ENCODE peak calls at places on chromosomes 16 and 17, in ten cellular contexts. J is IMR-90, P is tibial nerve, S is transverse colon, Q is H1, B is heart left ventricle, C is breast epithelium, A is gastrocnemius medialis, U is uterus, G is esophagus muscularis mucosa. X is an unnamed sample.
A peak's percentile ranks its signal among the peaks of the same experiment; 100 is the strongest.

GRCh38 chr17:63039899-63040602 is 74.0 kb downstream of the TANC2 start:
- DNase-seq in J (peak; percentile 56), P (no peak), S (no peak), Q (no peak), B (no peak), C (no peak), A (no peak), U (no peak), G (no peak), X (no peak)

GRCh38 chr16:50093607-50094570 is 28.1 kb downstream of the HEATR3 start:
- DNase-seq in J (no peak), P (peak; percentile 26), S (peak; percentile 34), Q (no peak), B (peak; percentile 78), C (peak; percentile 48), A (peak; percentile 64), U (peak; percentile 66), G (peak; percentile 92), X (peak; percentile 58)

GRCh38 chr16:4263504-4264436 is 9.1 kb downstream of the TFAP4 start:
- DNase-seq in J (peak; percentile 86), P (peak; percentile 80), S (peak; percentile 66), Q (peak; percentile 96), B (peak; percentile 83), C (no peak), A (peak; percentile 56), U (peak; percentile 92), G (peak; percentile 92), X (peak; percentile 86)

GRCh38 chr16:30066882-30067583 is 1.5 kb downstream of the ALDOA start:
- DNase-seq in J (no peak), P (no peak), S (peak; percentile 57), Q (no peak), B (peak; percentile 67), C (no peak), A (peak; percentile 83), U (peak; percentile 35), G (no peak), X (no peak)

GRCh38 chr16:78437352-78437968 is 338.0 kb downstream of the WWOX start:
- DNase-seq in J (peak; percentile 1), P (no peak), S (peak; percentile 15), Q (peak; percentile 57), B (peak; percentile 23), C (no peak), A (no peak), U (peak; percentile 26), G (peak; percentile 50), X (peak; percentile 43)

GRCh38 chr17:80600586-80600985 is 55.9 kb downstream of the RPTOR start:
- DNase-seq in J (no peak), P (no peak), S (no peak), Q (no peak), B (no peak), C (no peak), A (no peak), U (no peak), G (no peak), X (no peak)

GRCh38 chr16:11038777-11039176 is 94.4 kb downstream of the CLEC16A start:
- DNase-seq in J (no peak), P (no peak), S (peak; percentile 24), Q (no peak), B (no peak), C (no peak), A (no peak), U (no peak), G (no peak), X (no peak)

GRCh38 chr16:85683363-85683762 is 5.4 kb downstream of the GINS2 start:
- DNase-seq in J (no peak), P (no peak), S (no peak), Q (no peak), B (no peak), C (no peak), A (no peak), U (no peak), G (no peak), X (peak; percentile 51)

GRCh38 chr16:11729787-11730186 is 12.9 kb downstream of the TXNDC11 start:
- DNase-seq in J (no peak), P (no peak), S (no peak), Q (no peak), B (no peak), C (no peak), A (no peak), U (no peak), G (no peak), X (no peak)

GRCh38 chr17:43118679-43119615 is 6.2 kb downstream of the BRCA1 start:
- DNase-seq in J (peak; percentile 17), P (no peak), S (no peak), Q (no peak), B (no peak), C (no peak), A (no peak), U (no peak), G (no peak), X (no peak)

GRCh38 chr16:24670623-24671454 is 58.6 kb upstream of the TNRC6A start:
- DNase-seq in J (peak; percentile 92), P (peak; percentile 15), S (peak; percentile 29), Q (peak; percentile 64), B (peak; percentile 66), C (no peak), A (peak; percentile 46), U (peak; percentile 79), G (peak; percentile 93), X (peak; percentile 64)

DNA sequence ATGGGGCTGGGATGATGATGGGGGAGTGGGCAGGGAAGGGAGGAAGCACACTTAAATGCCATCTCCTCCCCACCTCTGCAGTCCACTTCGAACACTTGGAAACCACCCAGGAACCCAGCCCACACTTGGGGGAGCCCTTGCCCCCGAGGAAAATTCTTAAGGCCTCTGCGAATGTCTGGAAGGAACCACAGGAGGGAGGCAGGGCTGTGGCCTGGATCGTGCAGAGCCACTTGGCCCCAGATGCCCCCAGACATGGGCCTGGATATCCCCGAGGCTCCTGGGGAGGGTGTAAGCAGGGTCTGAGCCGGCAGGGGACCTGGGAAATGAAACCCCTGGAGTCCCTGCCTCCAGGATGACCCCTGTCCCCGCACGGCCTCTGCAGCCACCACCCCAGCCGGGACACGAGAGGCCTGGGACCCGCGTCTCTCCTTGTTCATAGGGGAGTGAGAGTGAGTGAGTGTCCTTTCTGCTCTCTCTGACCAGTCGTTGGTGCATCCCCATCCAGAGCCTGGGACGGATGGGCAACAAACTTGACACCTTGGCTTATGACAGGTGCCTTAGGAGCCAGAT is 11.8 kb upstream of the MTSS2 start:
- DNase-seq in J (no peak), P (no peak), S (no peak), Q (no peak), B (no peak), C (no peak), A (no peak), U (peak; percentile 48), G (no peak), X (no peak)
- H3K4me1 ChIP-seq in J (peaks cover 48% of the 10 kb centered on the region), P (peaks cover 8% of the 10 kb centered on the region), S (peaks cover 70% of the 10 kb centered on the region), Q (peaks cover 23% of the 10 kb centered on the region), B (peaks cover 85% of the 10 kb centered on the region), C (peaks cover 41% of the 10 kb centered on the region), A (peaks cover 88% of the 10 kb centered on the region), U (peaks cover 22% of the 10 kb centered on the region), G (peaks cover 95% of the 10 kb centered on the region), X (peaks cover 24% of the 10 kb centered on the region)

GRCh38 chr17:28748852-28749515 is 5.2 kb downstream of the TRAF4 start:
- DNase-seq in J (no peak), P (no peak), S (no peak), Q (no peak), B (no peak), C (no peak), A (no peak), U (no peak), G (no peak), X (no peak)

GRCh38 chr17:28751600-28752366 is 8.0 kb downstream of the TRAF4 start:
- DNase-seq in J (no peak), P (no peak), S (no peak), Q (no peak), B (no peak), C (no peak), A (no peak), U (no peak), G (no peak), X (no peak)

GRCh38 chr17:28749516-28750177 is 5.8 kb downstream of the TRAF4 start:
- DNase-seq in J (no peak), P (no peak), S (no peak), Q (no peak), B (no peak), C (no peak), A (no peak), U (no peak), G (no peak), X (no peak)

GRCh38 chr17:28747801-28748750 is 4.3 kb downstream of the TRAF4 start:
- DNase-seq in J (no peak), P (no peak), S (no peak), Q (no peak), B (no peak), C (no peak), A (no peak), U (no peak), G (no peak), X (no peak)

GRCh38 chr17:28750178-28751047 is 6.6 kb downstream of the TRAF4 start:
- DNase-seq in J (peak; percentile 90), P (peak; percentile 96), S (peak; percentile 97), Q (peak; percentile 96), B (peak; percentile 88), C (peak; percentile 92), A (peak; percentile 90), U (peak; percentile 92), G (peak; percentile 98), X (peak; percentile 97)
- TF ChIP-seq POLR2A in J (no peak), P (no peak), S (peak; percentile 8), Q (peak; percentile 73), B (no peak), C (no peak), A (no peak), U (no peak), G (no peak), X (no peak)

GRCh38 chr17:351436-351713 is 1.2 kb downstream of the RPH3AL start:
- DNase-seq in J (no peak), P (no peak), S (no peak), Q (no peak), B (no peak), C (no peak), A (no peak), U (no peak), G (no peak), X (no peak)
- H3K4me1 ChIP-seq in J (peaks cover 2% of the 10 kb centered on the region), P (no peaks in the 10 kb centered on the region), S (peaks cover 53% of the 10 kb centered on the region), Q (peaks cover 9% of the 10 kb centered on the region), B (peaks cover 57% of the 10 kb centered on the region), C (peaks cover 7% of the 10 kb centered on the region), A (peaks cover 36% of the 10 kb centered on the region), U (no peaks in the 10 kb centered on the region), G (peaks cover 43% of the 10 kb centered on the region), X (peaks cover 20% of the 10 kb centered on the region)

DNA sequence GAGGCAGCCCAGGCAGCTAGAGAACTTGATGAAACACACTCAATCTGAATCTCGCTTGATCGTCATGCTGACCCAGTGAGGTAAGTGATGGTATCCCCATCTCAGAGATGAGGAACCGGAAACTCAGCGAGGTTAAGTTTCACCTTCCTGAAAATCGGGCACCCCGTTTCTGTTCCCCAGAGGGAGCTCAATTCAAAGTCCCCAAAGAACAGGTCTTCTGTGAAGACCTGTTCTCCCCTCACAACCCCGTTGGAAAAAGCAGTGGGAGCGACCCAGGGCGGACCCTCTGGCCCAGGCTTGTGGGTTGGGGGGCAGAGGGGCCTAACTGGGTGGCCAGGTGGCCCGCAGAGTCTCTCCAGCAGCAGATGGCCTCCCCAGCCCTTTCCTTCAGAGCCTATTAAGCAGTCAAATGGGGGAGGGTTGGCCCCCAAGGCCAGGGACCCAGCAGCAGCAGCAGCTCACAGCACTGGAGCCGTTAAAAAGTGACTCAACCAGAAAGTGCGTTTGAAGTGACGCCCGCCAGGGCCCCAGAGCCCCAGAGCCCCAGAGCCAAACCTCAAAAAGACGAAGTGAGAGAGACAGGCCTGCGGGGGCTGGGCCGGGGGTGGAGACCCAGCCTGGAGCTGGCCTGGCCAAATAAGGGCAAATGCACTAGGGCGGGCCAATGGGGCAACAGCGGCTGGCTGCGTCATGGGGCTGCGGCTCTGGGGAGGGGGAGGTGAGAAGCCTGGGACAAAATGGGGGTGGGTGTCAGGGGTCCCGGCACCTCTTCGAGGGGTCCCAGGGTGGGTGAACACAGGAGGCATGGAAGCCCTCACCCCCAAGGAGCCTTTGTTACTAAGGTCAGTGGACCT is 9.2 kb upstream of the TSPOAP1 start:
- DNase-seq in J (peak; percentile 96), P (peak; percentile 38), S (peak; percentile 85), Q (peak; percentile 78), B (peak; percentile 77), C (peak; percentile 71), A (peak; percentile 67), U (peak; percentile 59), G (no peak), X (peak; percentile 61)
- TF ChIP-seq POLR2A in J (no peak), P (peak; percentile 41), S (peak; percentile 68), Q (peak; percentile 69), B (no peak), C (no peak), A (peak; percentile 23), U (peak; percentile 34), G (peak; percentile 20), X (no peak)